ENCODE peak calls at places on chromosomes 3 and 15, in ten cellular contexts. T, V, Z, D, A, E, F, C, N and U are unnamed samples.

GRCh38 chr3:45988100-45988761 is 7.4 kb downstream of the FYCO1 start:
- DNase-seq in T (no peak), V (no peak), Z (no peak), D (no peak), A (no peak), E (peak), F (no peak), C (peak), N (no peak), U (no peak)

GRCh38 chr3:155859859-155860258 is 5.6 kb upstream of the SLC33A1 start:
- DNase-seq in T (no peak), V (no peak), Z (no peak), D (no peak), A (no peak), E (peak), F (no peak), C (peak), N (peak), U (no peak)

GRCh38 chr3:45477026-45477725 is 88.8 kb downstream of the LARS2 start:
- DNase-seq in T (no peak), V (no peak), Z (no peak), D (no peak), A (no peak), E (peak), F (no peak), C (no peak), N (no peak), U (no peak)

GRCh38 chr15:95772982-95773381 is 557.5 kb upstream of the NR2F2 start:
- DNase-seq in T (no peak), V (no peak), Z (no peak), D (no peak), A (no peak), E (no peak), F (no peak), C (no peak), N (no peak), U (no peak)

GRCh38 chr3:13005301-13005700 is 67.9 kb downstream of the IQSEC1 start:
- DNase-seq in T (no peak), V (no peak), Z (no peak), D (no peak), A (no peak), E (no peak), F (no peak), C (no peak), N (no peak), U (no peak)

GRCh38 chr3:128736598-128736997 is 10.6 kb downstream of the RAB7A start:
- DNase-seq in T (no peak), V (no peak), Z (no peak), D (no peak), A (no peak), E (peak), F (no peak), C (no peak), N (peak), U (no peak)

GRCh38 chr3:101632586-101632985 is 44.3 kb downstream of the ZBTB11 start:
- DNase-seq in T (no peak), V (no peak), Z (no peak), D (no peak), A (no peak), E (no peak), F (no peak), C (no peak), N (no peak), U (no peak)

GRCh38 chr3:45440562-45440961 is 52.2 kb downstream of the LARS2 start:
- DNase-seq in T (no peak), V (no peak), Z (no peak), D (no peak), A (no peak), E (no peak), F (no peak), C (no peak), N (no peak), U (no peak)

GRCh38 chr3:5341610-5342009 is 154.1 kb downstream of the EDEM1 start:
- DNase-seq in T (no peak), V (no peak), Z (no peak), D (no peak), A (no peak), E (no peak), F (no peak), C (no peak), N (no peak), U (no peak)

GRCh38 chr3:182902236-182902635 is 78.1 kb downstream of the DCUN1D1 start:
- DNase-seq in T (no peak), V (no peak), Z (no peak), D (no peak), A (no peak), E (no peak), F (no peak), C (no peak), N (no peak), U (no peak)

GRCh38 chr3:140341213-140341612 is 336.7 kb upstream of the TRIM42 start:
- DNase-seq in T (peak), V (no peak), Z (no peak), D (no peak), A (no peak), E (no peak), F (no peak), C (no peak), N (no peak), U (no peak)

GRCh38 chr3:67558429-67558828 is 96.0 kb downstream of the SUCLG2 start:
- DNase-seq in T (no peak), V (peak), Z (no peak), D (no peak), A (no peak), E (peak), F (no peak), C (no peak), N (no peak), U (no peak)

GRCh38 chr3:111732248-111732879 is 126.7 kb upstream of the PHLDB2 start:
- DNase-seq in T (no peak), V (no peak), Z (no peak), D (no peak), A (no peak), E (no peak), F (no peak), C (no peak), N (no peak), U (no peak)